ENCODE peak calls at places on chromosomes 16 and 17, in ten cellular contexts. One of them, this sample, is unnamed.

GRCh38 chr16:83517398-83517797 is 290.4 kb upstream of the HSBP1 start:
- DNase-seq in choroid plexus epithelial cell: no peak
- DNase-seq in transverse colon: no peak
- DNase-seq in uterus: no peak
- DNase-seq in WTC11: no peak
- DNase-seq in A673: no peak
- DNase-seq in SK-N-SH: no peak
- DNase-seq in CD4-positive, alpha-beta T cell: no peak
- DNase-seq in endodermal cell: no peak
- DNase-seq in CD8-positive, alpha-beta T cell: no peak
- DNase-seq in this sample: no peak

GRCh38 chr17:29588561-29589411 is 662 bp downstream of the GIT1 start:
- DNase-seq in choroid plexus epithelial cell: peak
- DNase-seq in transverse colon: peak
- DNase-seq in uterus: peak
- DNase-seq in WTC11: no peak
- DNase-seq in A673: peak
- DNase-seq in SK-N-SH: peak
- DNase-seq in CD4-positive, alpha-beta T cell: no peak
- DNase-seq in endodermal cell: peak
- DNase-seq in CD8-positive, alpha-beta T cell: peak
- DNase-seq in this sample: peak

GRCh38 chr16:88886915-88887521 is 20.6 kb upstream of the PABPN1L start:
- DNase-seq in choroid plexus epithelial cell: no peak
- DNase-seq in transverse colon: peak
- DNase-seq in uterus: peak
- DNase-seq in WTC11: no peak
- DNase-seq in A673: no peak
- DNase-seq in SK-N-SH: no peak
- DNase-seq in CD4-positive, alpha-beta T cell: no peak
- DNase-seq in endodermal cell: no peak
- DNase-seq in CD8-positive, alpha-beta T cell: no peak
- DNase-seq in this sample: peak

GRCh38 chr17:27345141-27345904 is 51.4 kb downstream of the WSB1 start:
- DNase-seq in choroid plexus epithelial cell: no peak
- DNase-seq in transverse colon: no peak
- DNase-seq in uterus: no peak
- DNase-seq in WTC11: peak
- DNase-seq in A673: no peak
- DNase-seq in SK-N-SH: no peak
- DNase-seq in CD4-positive, alpha-beta T cell: no peak
- DNase-seq in endodermal cell: peak
- DNase-seq in CD8-positive, alpha-beta T cell: no peak
- DNase-seq in this sample: peak

GRCh38 chr16:12349950-12350842 is 373.7 kb downstream of the SNX29 start:
- DNase-seq in choroid plexus epithelial cell: no peak
- DNase-seq in transverse colon: no peak
- DNase-seq in uterus: no peak
- DNase-seq in WTC11: no peak
- DNase-seq in A673: no peak
- DNase-seq in SK-N-SH: no peak
- DNase-seq in CD4-positive, alpha-beta T cell: no peak
- DNase-seq in endodermal cell: no peak
- DNase-seq in CD8-positive, alpha-beta T cell: no peak
- DNase-seq in this sample: no peak

GRCh38 chr17:83155128-83156081 is 76.0 kb downstream of the METRNL start:
- DNase-seq in choroid plexus epithelial cell: peak
- DNase-seq in transverse colon: no peak
- DNase-seq in uterus: no peak
- DNase-seq in WTC11: no peak
- DNase-seq in A673: no peak
- DNase-seq in SK-N-SH: peak
- DNase-seq in CD4-positive, alpha-beta T cell: no peak
- DNase-seq in endodermal cell: peak
- DNase-seq in CD8-positive, alpha-beta T cell: no peak
- DNase-seq in this sample: no peak

GRCh38 chr17:28745777-28746473 is 2.1 kb downstream of the TRAF4 start:
- DNase-seq in choroid plexus epithelial cell: no peak
- DNase-seq in transverse colon: peak
- DNase-seq in uterus: no peak
- DNase-seq in WTC11: peak
- DNase-seq in A673: peak
- DNase-seq in SK-N-SH: no peak
- DNase-seq in CD4-positive, alpha-beta T cell: no peak
- DNase-seq in endodermal cell: peak
- DNase-seq in CD8-positive, alpha-beta T cell: no peak
- DNase-seq in this sample: no peak

GRCh38 chr17:57033296-57033695 is 51.8 kb upstream of the AKAP1 start:
- DNase-seq in choroid plexus epithelial cell: peak
- DNase-seq in transverse colon: no peak
- DNase-seq in uterus: no peak
- DNase-seq in WTC11: no peak
- DNase-seq in A673: no peak
- DNase-seq in SK-N-SH: no peak
- DNase-seq in CD4-positive, alpha-beta T cell: no peak
- DNase-seq in endodermal cell: no peak
- DNase-seq in CD8-positive, alpha-beta T cell: no peak
- DNase-seq in this sample: no peak

GRCh38 chr17:897970-898619 is 81.5 kb downstream of the NXN start:
- DNase-seq in choroid plexus epithelial cell: no peak
- DNase-seq in transverse colon: no peak
- DNase-seq in uterus: no peak
- DNase-seq in WTC11: no peak
- DNase-seq in A673: no peak
- DNase-seq in SK-N-SH: no peak
- DNase-seq in CD4-positive, alpha-beta T cell: no peak
- DNase-seq in endodermal cell: peak
- DNase-seq in CD8-positive, alpha-beta T cell: no peak
- DNase-seq in this sample: no peak

GRCh38 chr17:29090746-29091395 is 47.9 kb downstream of the PIPOX start:
- DNase-seq in choroid plexus epithelial cell: no peak
- DNase-seq in transverse colon: no peak
- DNase-seq in uterus: no peak
- DNase-seq in WTC11: no peak
- DNase-seq in A673: peak
- DNase-seq in SK-N-SH: peak
- DNase-seq in CD4-positive, alpha-beta T cell: no peak
- DNase-seq in endodermal cell: peak
- DNase-seq in CD8-positive, alpha-beta T cell: no peak
- DNase-seq in this sample: no peak

GRCh38 chr16:3503513-3503912 is 2.7 kb downstream of the CLUAP1 start:
- DNase-seq in choroid plexus epithelial cell: no peak
- DNase-seq in transverse colon: no peak
- DNase-seq in uterus: no peak
- DNase-seq in WTC11: no peak
- DNase-seq in A673: no peak
- DNase-seq in SK-N-SH: no peak
- DNase-seq in CD4-positive, alpha-beta T cell: peak
- DNase-seq in endodermal cell: no peak
- DNase-seq in CD8-positive, alpha-beta T cell: peak
- DNase-seq in this sample: no peak

GRCh38 chr16:75039941-75040340 is 41.1 kb downstream of the ZNRF1 start:
- DNase-seq in choroid plexus epithelial cell: no peak
- DNase-seq in transverse colon: no peak
- DNase-seq in uterus: no peak
- DNase-seq in WTC11: no peak
- DNase-seq in A673: no peak
- DNase-seq in SK-N-SH: no peak
- DNase-seq in CD4-positive, alpha-beta T cell: no peak
- DNase-seq in endodermal cell: no peak
- DNase-seq in CD8-positive, alpha-beta T cell: no peak
- DNase-seq in this sample: no peak

GRCh38 chr16:86044241-86044671 is 145.3 kb downstream of the IRF8 start:
- DNase-seq in choroid plexus epithelial cell: peak
- DNase-seq in transverse colon: peak
- DNase-seq in uterus: no peak
- DNase-seq in WTC11: peak
- DNase-seq in A673: peak
- DNase-seq in SK-N-SH: peak
- DNase-seq in CD4-positive, alpha-beta T cell: peak
- DNase-seq in endodermal cell: peak
- DNase-seq in CD8-positive, alpha-beta T cell: peak
- DNase-seq in this sample: peak
- TF ChIP-seq CTCF in choroid plexus epithelial cell: peak
- TF ChIP-seq CTCF in transverse colon: peak
- TF ChIP-seq CTCF in uterus: no peak
- TF ChIP-seq CTCF in WTC11: peak
- TF ChIP-seq CTCF in A673: peak
- TF ChIP-seq CTCF in SK-N-SH: peak
- TF ChIP-seq CTCF in CD4-positive, alpha-beta T cell: peak
- TF ChIP-seq CTCF in endodermal cell: peak
- TF ChIP-seq CTCF in CD8-positive, alpha-beta T cell: peak
- TF ChIP-seq CTCF in this sample: peak

GRCh38 chr17:81048827-81049371 is 13.9 kb downstream of the BAIAP2 start:
- DNase-seq in choroid plexus epithelial cell: no peak
- DNase-seq in transverse colon: no peak
- DNase-seq in uterus: no peak
- DNase-seq in WTC11: no peak
- DNase-seq in A673: no peak
- DNase-seq in SK-N-SH: no peak
- DNase-seq in CD4-positive, alpha-beta T cell: no peak
- DNase-seq in endodermal cell: no peak
- DNase-seq in CD8-positive, alpha-beta T cell: no peak
- DNase-seq in this sample: no peak
- TF ChIP-seq CTCF in choroid plexus epithelial cell: no peak
- TF ChIP-seq CTCF in transverse colon: no peak
- TF ChIP-seq CTCF in uterus: no peak
- TF ChIP-seq CTCF in WTC11: no peak
- TF ChIP-seq CTCF in A673: no peak
- TF ChIP-seq CTCF in SK-N-SH: no peak
- TF ChIP-seq CTCF in CD4-positive, alpha-beta T cell: no peak
- TF ChIP-seq CTCF in endodermal cell: no peak
- TF ChIP-seq CTCF in CD8-positive, alpha-beta T cell: no peak
- TF ChIP-seq CTCF in this sample: no peak

GRCh38 chr16:9807302-9807701 is 374.9 kb downstream of the GRIN2A start:
- DNase-seq in choroid plexus epithelial cell: no peak
- DNase-seq in transverse colon: no peak
- DNase-seq in uterus: no peak
- DNase-seq in WTC11: no peak
- DNase-seq in A673: no peak
- DNase-seq in SK-N-SH: no peak
- DNase-seq in CD4-positive, alpha-beta T cell: no peak
- DNase-seq in endodermal cell: no peak
- DNase-seq in CD8-positive, alpha-beta T cell: no peak
- DNase-seq in this sample: no peak
- TF ChIP-seq CTCF in choroid plexus epithelial cell: no peak
- TF ChIP-seq CTCF in transverse colon: no peak
- TF ChIP-seq CTCF in uterus: no peak
- TF ChIP-seq CTCF in WTC11: no peak
- TF ChIP-seq CTCF in A673: no peak
- TF ChIP-seq CTCF in SK-N-SH: no peak
- TF ChIP-seq CTCF in CD4-positive, alpha-beta T cell: no peak
- TF ChIP-seq CTCF in endodermal cell: no peak
- TF ChIP-seq CTCF in CD8-positive, alpha-beta T cell: no peak
- TF ChIP-seq CTCF in this sample: no peak

DNA sequence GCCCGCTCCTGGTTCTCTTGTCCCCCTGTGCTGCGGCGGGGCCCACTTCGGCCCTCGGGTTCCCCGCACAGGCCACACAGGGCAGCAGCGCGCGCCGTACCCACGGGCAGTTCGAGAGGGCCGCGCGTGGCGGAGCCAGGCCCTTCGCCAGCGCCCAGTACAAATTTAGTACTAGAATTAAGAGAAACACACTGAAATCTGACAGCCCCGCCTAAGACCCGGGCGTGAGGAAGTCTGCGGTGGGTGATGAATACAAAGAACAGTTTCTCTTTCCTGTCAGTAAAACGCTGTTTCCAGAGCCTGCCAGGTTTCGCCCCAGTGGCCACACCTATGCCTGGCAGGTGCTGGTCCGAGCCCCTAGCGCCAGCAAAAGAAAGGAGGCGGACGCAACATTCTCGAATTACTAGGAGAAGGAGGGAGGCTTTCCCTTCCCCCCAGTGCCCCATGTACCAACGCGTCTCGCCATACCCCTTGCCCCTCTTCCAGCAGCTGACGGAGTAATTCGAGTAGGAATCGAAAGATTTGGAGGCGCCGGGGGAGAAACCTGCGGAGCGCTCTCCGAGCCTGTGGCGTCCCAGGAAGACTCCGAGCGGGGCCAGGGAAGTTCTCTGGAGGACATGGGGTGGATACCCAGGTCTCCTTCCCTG is 591 bp upstream of the SLFN5 start:
- DNase-seq in choroid plexus epithelial cell: peak
- DNase-seq in transverse colon: peak
- DNase-seq in uterus: peak
- DNase-seq in WTC11: peak
- DNase-seq in A673: no peak
- DNase-seq in SK-N-SH: peak
- DNase-seq in CD4-positive, alpha-beta T cell: peak
- DNase-seq in endodermal cell: peak
- DNase-seq in CD8-positive, alpha-beta T cell: peak
- DNase-seq in this sample: peak
- TF ChIP-seq CTCF in choroid plexus epithelial cell: peak
- TF ChIP-seq CTCF in transverse colon: peak
- TF ChIP-seq CTCF in uterus: no peak
- TF ChIP-seq CTCF in WTC11: no peak
- TF ChIP-seq CTCF in A673: no peak
- TF ChIP-seq CTCF in SK-N-SH: peak
- TF ChIP-seq CTCF in CD4-positive, alpha-beta T cell: peak
- TF ChIP-seq CTCF in endodermal cell: peak
- TF ChIP-seq CTCF in CD8-positive, alpha-beta T cell: peak
- TF ChIP-seq CTCF in this sample: peak

GRCh38 chr16:68021490-68021889 is 1.5 kb downstream of the DDX28 start:
- DNase-seq in choroid plexus epithelial cell: no peak
- DNase-seq in transverse colon: no peak
- DNase-seq in uterus: no peak
- DNase-seq in WTC11: no peak
- DNase-seq in A673: no peak
- DNase-seq in SK-N-SH: no peak
- DNase-seq in CD4-positive, alpha-beta T cell: no peak
- DNase-seq in endodermal cell: no peak
- DNase-seq in CD8-positive, alpha-beta T cell: no peak
- DNase-seq in this sample: no peak

GRCh38 chr16:68022278-68022727 is 729 bp downstream of the DDX28 start:
- DNase-seq in choroid plexus epithelial cell: no peak
- DNase-seq in transverse colon: no peak
- DNase-seq in uterus: no peak
- DNase-seq in WTC11: peak
- DNase-seq in A673: no peak
- DNase-seq in SK-N-SH: no peak
- DNase-seq in CD4-positive, alpha-beta T cell: no peak
- DNase-seq in endodermal cell: no peak
- DNase-seq in CD8-positive, alpha-beta T cell: no peak
- DNase-seq in this sample: no peak

GRCh38 chr16:68019167-68019680 is 3.5 kb upstream of the DPEP2NB start:
- DNase-seq in choroid plexus epithelial cell: no peak
- DNase-seq in transverse colon: no peak
- DNase-seq in uterus: no peak
- DNase-seq in WTC11: no peak
- DNase-seq in A673: no peak
- DNase-seq in SK-N-SH: no peak
- DNase-seq in CD4-positive, alpha-beta T cell: no peak
- DNase-seq in endodermal cell: peak
- DNase-seq in CD8-positive, alpha-beta T cell: no peak
- DNase-seq in this sample: no peak

GRCh38 chr16:68022728-68023537 is at the start of the genes DDX28 and DUS2:
- DNase-seq in choroid plexus epithelial cell: peak
- DNase-seq in transverse colon: peak
- DNase-seq in uterus: peak
- DNase-seq in WTC11: peak
- DNase-seq in A673: peak
- DNase-seq in SK-N-SH: peak
- DNase-seq in CD4-positive, alpha-beta T cell: peak
- DNase-seq in endodermal cell: peak
- DNase-seq in CD8-positive, alpha-beta T cell: peak
- DNase-seq in this sample: peak
- TF ChIP-seq CTCF in choroid plexus epithelial cell: no peak
- TF ChIP-seq CTCF in transverse colon: peak
- TF ChIP-seq CTCF in uterus: no peak
- TF ChIP-seq CTCF in WTC11: no peak
- TF ChIP-seq CTCF in A673: no peak
- TF ChIP-seq CTCF in SK-N-SH: peak
- TF ChIP-seq CTCF in CD4-positive, alpha-beta T cell: no peak
- TF ChIP-seq CTCF in endodermal cell: no peak
- TF ChIP-seq CTCF in CD8-positive, alpha-beta T cell: no peak
- TF ChIP-seq CTCF in this sample: no peak

This sample was measured in glutamatergic neuron.